ENCODE peak calls at places on chromosomes 5 and 9, in seven cellular contexts. L is hepatic stellate cell, Q is AG08396, E is body of pancreas, P is fibroblast of the aortic adventitia, G is Kasumi-1, M is type B pancreatic cell. K is an unnamed sample.

GRCh38 chr9:95461448-95462381 is 55.1 kb downstream of the PTCH1 start:
- DNase-seq in G (no peak), M (no peak), L (peak), Q (no peak), P (no peak), E (no peak), K (no peak)

GRCh38 chr5:39547548-39548154 is 122.9 kb upstream of the DAB2 start:
- DNase-seq in M (no peak), L (peak), E (peak), P (peak), Q (peak), G (peak), K (peak)

GRCh38 chr9:91836515-91836914 is 113.5 kb downstream of the ROR2 start:
- DNase-seq in M (no peak), L (no peak), G (no peak), Q (no peak), E (no peak), P (no peak), K (peak)

GRCh38 chr9:131477816-131478419 is 24.8 kb upstream of the POMT1 start:
- DNase-seq in G (no peak), Q (no peak), M (no peak), L (no peak), P (no peak), E (no peak), K (no peak)

GRCh38 chr5:91219141-91219802 is 163.8 kb downstream of the ARRDC3 start:
- DNase-seq in L (peak), M (no peak), G (no peak), P (peak), E (peak), Q (no peak), K (peak)

GRCh38 chr5:167710444-167711025 is 580.9 kb upstream of the WWC1 start:
- DNase-seq in P (no peak), M (no peak), G (no peak), Q (no peak), L (no peak), E (no peak), K (no peak)

GRCh38 chr5:5313081-5313736 is 109.3 kb upstream of the ICE1 start:
- DNase-seq in L (no peak), P (no peak), E (peak), M (no peak), G (no peak), Q (no peak), K (no peak)

GRCh38 chr5:172778223-172778814 is 7.3 kb upstream of the DUSP1 start:
- DNase-seq in Q (peak), P (peak), E (peak), M (no peak), L (peak), G (no peak), K (peak)

GRCh38 chr9:96150324-96151023 is 151.5 kb downstream of the HSD17B3 start:
- DNase-seq in G (peak), E (no peak), P (no peak), Q (no peak), M (no peak), L (no peak), K (no peak)

GRCh38 chr5:110386782-110387181 is 339.7 kb downstream of the TMEM232 start:
- DNase-seq in P (peak), L (peak), Q (peak), E (peak), G (no peak), M (no peak), K (no peak)

GRCh38 chr9:4137755-4138154 is 162.1 kb downstream of the GLIS3 start:
- DNase-seq in M (no peak), E (no peak), L (peak), Q (peak), P (peak), G (no peak), K (no peak)

GRCh38 chr9:7659766-7660165 is 139.8 kb downstream of the DMAC1 start:
- DNase-seq in P (no peak), E (no peak), Q (no peak), G (no peak), M (no peak), L (no peak), K (no peak)

GRCh38 chr5:65142511-65143011 is 339.2 kb downstream of the ADAMTS6 start:
- DNase-seq in M (no peak), G (no peak), Q (no peak), P (peak), L (peak), E (no peak), K (no peak)

GRCh38 chr9:135914921-135915320 is 7.6 kb upstream of the CAMSAP1 start:
- DNase-seq in E (no peak), Q (peak), M (no peak), L (no peak), P (no peak), G (no peak), K (no peak)

K was measured in adrenal gland.